ENCODE peak calls at places on chromosomes 12 and 14, in five cellular contexts. V, G, M, T and P are unnamed samples.

GRCh38 chr14:51335521-51335920 is 95.5 kb downstream of the TMX1 start:
- DNase-seq in M (peak), T (no peak), G (no peak), V (no peak), P (no peak)

GRCh38 chr14:76472199-76472723 is 96.3 kb downstream of the ESRRB start:
- DNase-seq in V (no peak), T (no peak), G (no peak), M (no peak), P (no peak)

GRCh38 chr12:127785535-127785934 is 481.4 kb upstream of the TMEM132C start:
- DNase-seq in V (no peak), G (peak), T (no peak), M (peak), P (peak)

GRCh38 chr14:89330236-89331002 is 86.6 kb downstream of the FOXN3 start:
- DNase-seq in M (peak), V (peak), G (no peak), T (no peak), P (peak)

GRCh38 chr12:52029686-52030085 is 21.6 kb upstream of the NR4A1 start:
- DNase-seq in M (no peak), G (peak), V (peak), T (peak), P (no peak)

GRCh38 chr14:105480807-105481801 is 5.6 kb upstream of the CRIP1 start:
- DNase-seq in G (peak), V (peak), T (peak), M (peak), P (peak)

GRCh38 chr14:76768671-76769500 is 7.6 kb downstream of the VASH1 start:
- DNase-seq in M (no peak), V (no peak), T (no peak), G (no peak), P (no peak)

GRCh38 chr12:53743277-53744129 is 8.3 kb downstream of the CISTR start:
- DNase-seq in V (peak), M (peak), T (peak), G (peak), P (peak)

GRCh38 chr12:72432037-72432604 is 160.0 kb downstream of the TRHDE start:
- DNase-seq in V (no peak), G (no peak), T (no peak), M (no peak), P (no peak)

GRCh38 chr12:63066782-63067181 is 84.2 kb downstream of the AVPR1A start:
- DNase-seq in V (no peak), G (no peak), M (no peak), T (no peak), P (no peak)

GRCh38 chr12:23959826-23960225 is 10.4 kb upstream of the SOX5 start:
- DNase-seq in M (no peak), G (no peak), V (no peak), T (peak), P (no peak)

GRCh38 chr12:13942826-13943225 is 38.6 kb downstream of the GRIN2B start:
- DNase-seq in V (no peak), M (no peak), G (no peak), T (no peak), P (no peak)

GRCh38 chr12:87618199-87618598 is 411.0 kb downstream of the C12orf50 start:
- DNase-seq in M (no peak), T (no peak), V (no peak), G (no peak), P (no peak)

GRCh38 chr12:108516511-108517275 is 1.6 kb downstream of the FICD start:
- DNase-seq in T (no peak), V (no peak), G (no peak), M (peak), P (no peak)

GRCh38 chr14:69616408-69616773 is 5.0 kb downstream of the SUSD6 start:
- DNase-seq in T (no peak), M (no peak), V (no peak), G (no peak), P (no peak)

GRCh38 chr12:52909256-52909655 is 4.4 kb upstream of the KRT8 start:
- DNase-seq in G (no peak), T (peak), M (no peak), V (no peak), P (peak)